ENCODE peak calls at places on chromosomes 16 and 17, in five cellular contexts. One of them, this sample, is unnamed.

GRCh38 chr17:42679492-42680330 is 1.9 kb downstream of the CCR10 start:
- DNase-seq in GM06990: peak; percentile 94
- DNase-seq in A549: peak; percentile 92
- DNase-seq in fibroblast of the aortic adventitia: peak; percentile 70
- DNase-seq in SK-N-SH: peak; percentile 86
- DNase-seq in this sample: peak; percentile 82

GRCh38 chr17:48162946-48163506 is 55.5 kb downstream of the SNX11 start:
- DNase-seq in GM06990: no peak
- DNase-seq in A549: peak; percentile 57
- DNase-seq in fibroblast of the aortic adventitia: peak; percentile 15
- DNase-seq in SK-N-SH: no peak
- DNase-seq in this sample: peak; percentile 7

GRCh38 chr16:57612494-57612893 is 15.9 kb upstream of the ADGRG1 start:
- DNase-seq in GM06990: no peak
- DNase-seq in A549: no peak
- DNase-seq in fibroblast of the aortic adventitia: no peak
- DNase-seq in SK-N-SH: peak; percentile 25
- DNase-seq in this sample: no peak

GRCh38 chr17:16928406-16929280 is 43.3 kb downstream of the TNFRSF13B start:
- DNase-seq in GM06990: no peak
- DNase-seq in A549: no peak
- DNase-seq in fibroblast of the aortic adventitia: no peak
- DNase-seq in SK-N-SH: no peak
- DNase-seq in this sample: no peak

GRCh38 chr16:716250-716607 is 1.3 kb downstream of the METRN start:
- DNase-seq in GM06990: no peak
- DNase-seq in A549: peak; percentile 77
- DNase-seq in fibroblast of the aortic adventitia: peak; percentile 60
- DNase-seq in SK-N-SH: peak; percentile 86
- DNase-seq in this sample: peak; percentile 31

GRCh38 chr16:73124097-73124652 is 76.2 kb upstream of the ZFHX3 start:
- DNase-seq in GM06990: no peak
- DNase-seq in A549: no peak
- DNase-seq in fibroblast of the aortic adventitia: peak; percentile 32
- DNase-seq in SK-N-SH: no peak
- DNase-seq in this sample: no peak

GRCh38 chr16:4290236-4290830 is 17.5 kb upstream of the TFAP4 start:
- DNase-seq in GM06990: no peak
- DNase-seq in A549: peak; percentile 95
- DNase-seq in fibroblast of the aortic adventitia: peak; percentile 51
- DNase-seq in SK-N-SH: peak; percentile 1
- DNase-seq in this sample: peak; percentile 94

GRCh38 chr17:63694974-63695773 is 4.8 kb downstream of the LIMD2 start:
- DNase-seq in GM06990: peak; percentile 46
- DNase-seq in A549: no peak
- DNase-seq in fibroblast of the aortic adventitia: no peak
- DNase-seq in SK-N-SH: no peak
- DNase-seq in this sample: no peak

GRCh38 chr16:47523342-47524006 is 62.3 kb downstream of the PHKB start:
- DNase-seq in GM06990: peak; percentile 57
- DNase-seq in A549: peak; percentile 21
- DNase-seq in fibroblast of the aortic adventitia: no peak
- DNase-seq in SK-N-SH: no peak
- DNase-seq in this sample: no peak

GRCh38 chr17:7969434-7969833 is 33.0 kb upstream of the GUCY2D start:
- DNase-seq in GM06990: no peak
- DNase-seq in A549: no peak
- DNase-seq in fibroblast of the aortic adventitia: peak; percentile 28
- DNase-seq in SK-N-SH: no peak
- DNase-seq in this sample: peak; percentile 50

GRCh38 chr17:33572615-33573014 is 279.5 kb upstream of the ASIC2 start:
- DNase-seq in GM06990: no peak
- DNase-seq in A549: peak; percentile 5
- DNase-seq in fibroblast of the aortic adventitia: no peak
- DNase-seq in SK-N-SH: no peak
- DNase-seq in this sample: no peak

GRCh38 chr17:14294876-14295275 is 6.0 kb upstream of the HS3ST3B1 start:
- DNase-seq in GM06990: no peak
- DNase-seq in A549: no peak
- DNase-seq in fibroblast of the aortic adventitia: no peak
- DNase-seq in SK-N-SH: no peak
- DNase-seq in this sample: no peak

GRCh38 chr17:31565652-31566051 is 174.2 kb downstream of the RAB11FIP4 start:
- DNase-seq in GM06990: no peak
- DNase-seq in A549: no peak
- DNase-seq in fibroblast of the aortic adventitia: no peak
- DNase-seq in SK-N-SH: no peak
- DNase-seq in this sample: no peak

GRCh38 chr17:42183741-42184711 is 1.2 kb downstream of the HCRT start:
- DNase-seq in GM06990: peak; percentile 87
- DNase-seq in A549: peak; percentile 74
- DNase-seq in fibroblast of the aortic adventitia: peak; percentile 52
- DNase-seq in SK-N-SH: peak; percentile 94
- DNase-seq in this sample: peak; percentile 63

GRCh38 chr17:80083136-80083661 is 18.2 kb upstream of the GAA start:
- DNase-seq in GM06990: no peak
- DNase-seq in A549: no peak
- DNase-seq in fibroblast of the aortic adventitia: no peak
- DNase-seq in SK-N-SH: no peak
- DNase-seq in this sample: no peak

GRCh38 chr17:43316522-43317142 is 82.2 kb upstream of the ARL4D start:
- DNase-seq in GM06990: no peak
- DNase-seq in A549: no peak
- DNase-seq in fibroblast of the aortic adventitia: peak; percentile 6
- DNase-seq in SK-N-SH: no peak
- DNase-seq in this sample: no peak

GRCh38 chr16:4535627-4536108 is 2.9 kb downstream of the CDIP1 start:
- DNase-seq in GM06990: no peak
- DNase-seq in A549: no peak
- DNase-seq in fibroblast of the aortic adventitia: no peak
- DNase-seq in SK-N-SH: no peak
- DNase-seq in this sample: no peak

GRCh38 chr17:21452377-21453143 is 76.4 kb downstream of the KCNJ12 start:
- DNase-seq in GM06990: no peak
- DNase-seq in A549: peak; percentile 62
- DNase-seq in fibroblast of the aortic adventitia: peak; percentile 79
- DNase-seq in SK-N-SH: no peak
- DNase-seq in this sample: peak; percentile 73

GRCh38 chr16:16150117-16150877 is 73.0 kb downstream of the ABCC6 start:
- DNase-seq in GM06990: no peak
- DNase-seq in A549: no peak
- DNase-seq in fibroblast of the aortic adventitia: peak; percentile 79
- DNase-seq in SK-N-SH: peak; percentile 84
- DNase-seq in this sample: peak; percentile 34

GRCh38 chr17:49403514-49404289 is 11.0 kb downstream of the PHB1 start:
- DNase-seq in GM06990: no peak
- DNase-seq in A549: no peak
- DNase-seq in fibroblast of the aortic adventitia: no peak
- DNase-seq in SK-N-SH: no peak
- DNase-seq in this sample: no peak

GRCh38 chr16:50591800-50592771 is 43.9 kb downstream of the NKD1 start:
- DNase-seq in GM06990: no peak
- DNase-seq in A549: no peak
- DNase-seq in fibroblast of the aortic adventitia: peak; percentile 45
- DNase-seq in SK-N-SH: peak; percentile 75
- DNase-seq in this sample: no peak

GRCh38 chr16:25012525-25012991 is 2.6 kb downstream of the ARHGAP17 start:
- DNase-seq in GM06990: no peak
- DNase-seq in A549: peak; percentile 49
- DNase-seq in fibroblast of the aortic adventitia: peak; percentile 90
- DNase-seq in SK-N-SH: no peak
- DNase-seq in this sample: peak; percentile 98

GRCh38 chr17:78278139-78278741 is 46.8 kb downstream of the TMEM235 start:
- DNase-seq in GM06990: no peak
- DNase-seq in A549: no peak
- DNase-seq in fibroblast of the aortic adventitia: no peak
- DNase-seq in SK-N-SH: no peak
- DNase-seq in this sample: peak; percentile 34

GRCh38 chr16:364595-365491 is 5.5 kb downstream of the MRPL28 start:
- DNase-seq in GM06990: no peak
- DNase-seq in A549: no peak
- DNase-seq in fibroblast of the aortic adventitia: no peak
- DNase-seq in SK-N-SH: no peak
- DNase-seq in this sample: no peak

GRCh38 chr16:69306031-69306430 is 5.1 kb upstream of the VPS4A start:
- DNase-seq in GM06990: no peak
- DNase-seq in A549: no peak
- DNase-seq in fibroblast of the aortic adventitia: no peak
- DNase-seq in SK-N-SH: no peak
- DNase-seq in this sample: no peak

GRCh38 chr16:69223882-69224281 is 36.9 kb downstream of the SNTB2 start:
- DNase-seq in GM06990: no peak
- DNase-seq in A549: no peak
- DNase-seq in fibroblast of the aortic adventitia: peak; percentile 48
- DNase-seq in SK-N-SH: no peak
- DNase-seq in this sample: no peak

GRCh38 chr17:7573324-7574080 is 5.9 kb upstream of the CD68 start:
- DNase-seq in GM06990: peak; percentile 94
- DNase-seq in A549: peak; percentile 92
- DNase-seq in fibroblast of the aortic adventitia: peak; percentile 93
- DNase-seq in SK-N-SH: peak; percentile 94
- DNase-seq in this sample: peak; percentile 96

GRCh38 chr16:27448531-27449433 is 46.8 kb downstream of the IL21R start:
- DNase-seq in GM06990: no peak
- DNase-seq in A549: no peak
- DNase-seq in fibroblast of the aortic adventitia: no peak
- DNase-seq in SK-N-SH: peak; percentile 14
- DNase-seq in this sample: no peak

GRCh38 chr17:4182043-4182442 is 39.0 kb downstream of the CYB5D2 start:
- DNase-seq in GM06990: no peak
- DNase-seq in A549: no peak
- DNase-seq in fibroblast of the aortic adventitia: no peak
- DNase-seq in SK-N-SH: no peak
- DNase-seq in this sample: no peak

GRCh38 chr16:83631006-83631405 is 176.8 kb upstream of the HSBP1 start:
- DNase-seq in GM06990: no peak
- DNase-seq in A549: no peak
- DNase-seq in fibroblast of the aortic adventitia: no peak
- DNase-seq in SK-N-SH: no peak
- DNase-seq in this sample: peak; percentile 55

GRCh38 chr17:77670125-77670524 is 288.4 kb upstream of the TNRC6C start:
- DNase-seq in GM06990: no peak
- DNase-seq in A549: no peak
- DNase-seq in fibroblast of the aortic adventitia: peak; percentile 5
- DNase-seq in SK-N-SH: no peak
- DNase-seq in this sample: peak; percentile 16

GRCh38 chr17:2123467-2124251 is 68.8 kb downstream of the HIC1 start:
- DNase-seq in GM06990: peak; percentile 33
- DNase-seq in A549: no peak
- DNase-seq in fibroblast of the aortic adventitia: peak; percentile 85
- DNase-seq in SK-N-SH: no peak
- DNase-seq in this sample: peak; percentile 65

GRCh38 chr16:27374231-27374793 is 27.7 kb upstream of the IL21R start:
- DNase-seq in GM06990: peak; percentile 71
- DNase-seq in A549: no peak
- DNase-seq in fibroblast of the aortic adventitia: no peak
- DNase-seq in SK-N-SH: no peak
- DNase-seq in this sample: no peak

GRCh38 chr17:52297230-52298010 is 138.9 kb upstream of the CA10 start:
- DNase-seq in GM06990: no peak
- DNase-seq in A549: peak; percentile 25
- DNase-seq in fibroblast of the aortic adventitia: no peak
- DNase-seq in SK-N-SH: peak; percentile 26
- DNase-seq in this sample: no peak
- TF ChIP-seq CTCF in GM06990: peak; percentile 5
- TF ChIP-seq CTCF in A549: no peak
- TF ChIP-seq CTCF in fibroblast of the aortic adventitia: no peak
- TF ChIP-seq CTCF in SK-N-SH: peak; percentile 20
- TF ChIP-seq CTCF in this sample: no peak

GRCh38 chr16:2964416-2965223 is 545 bp downstream of the KREMEN2 start:
- DNase-seq in GM06990: peak; percentile 88
- DNase-seq in A549: peak; percentile 84
- DNase-seq in fibroblast of the aortic adventitia: no peak
- DNase-seq in SK-N-SH: peak; percentile 95
- DNase-seq in this sample: no peak
- H3K4me3 ChIP-seq in GM06990: peak overlapping the region; percentile 62
- H3K4me3 ChIP-seq in A549: peak overlapping the region; percentile 51
- H3K4me3 ChIP-seq in fibroblast of the aortic adventitia: no peak overlapping the region
- H3K4me3 ChIP-seq in SK-N-SH: peak overlapping the region; percentile 61
- H3K4me3 ChIP-seq in this sample: peak overlapping the region; percentile 46

DNA sequence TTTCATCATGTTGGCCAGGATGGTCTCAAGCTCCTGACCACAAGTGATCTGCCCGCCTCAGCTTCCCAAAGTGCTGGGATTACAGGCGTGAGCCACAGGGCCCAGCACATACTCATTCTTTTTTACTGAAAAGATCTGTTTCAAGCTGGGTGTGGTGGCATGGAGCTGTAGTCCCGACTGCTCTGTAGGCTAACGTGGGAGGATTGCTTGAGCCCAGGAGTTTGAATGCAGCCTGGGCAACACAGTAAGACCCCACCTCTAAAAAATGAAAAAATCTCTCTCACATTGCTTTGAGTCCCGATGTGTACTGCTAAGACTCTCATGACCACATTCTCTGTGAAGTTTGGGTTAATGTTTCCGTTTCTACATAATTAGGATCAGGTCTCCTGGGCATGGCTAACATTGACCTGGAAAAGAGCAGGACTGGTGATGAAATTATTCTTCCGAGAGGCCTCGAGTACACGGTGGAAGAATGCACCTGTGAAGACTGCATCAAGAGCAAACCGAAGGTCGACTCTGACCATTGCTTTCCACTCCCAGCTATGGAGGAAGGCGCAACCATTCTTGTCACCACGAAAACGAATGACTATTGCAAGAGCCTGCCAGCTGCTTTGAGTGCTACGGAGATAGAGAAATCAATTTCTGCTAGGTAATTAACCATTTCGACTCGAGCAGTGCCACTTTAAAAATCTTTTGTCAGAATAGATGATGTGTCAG is 2.3 kb downstream of the TNFRSF17 start:
- DNase-seq in GM06990: no peak
- DNase-seq in A549: no peak
- DNase-seq in fibroblast of the aortic adventitia: no peak
- DNase-seq in SK-N-SH: no peak
- DNase-seq in this sample: no peak
- TF ChIP-seq CTCF in GM06990: no peak
- TF ChIP-seq CTCF in A549: no peak
- TF ChIP-seq CTCF in fibroblast of the aortic adventitia: no peak
- TF ChIP-seq CTCF in SK-N-SH: no peak
- TF ChIP-seq CTCF in this sample: no peak

DNA sequence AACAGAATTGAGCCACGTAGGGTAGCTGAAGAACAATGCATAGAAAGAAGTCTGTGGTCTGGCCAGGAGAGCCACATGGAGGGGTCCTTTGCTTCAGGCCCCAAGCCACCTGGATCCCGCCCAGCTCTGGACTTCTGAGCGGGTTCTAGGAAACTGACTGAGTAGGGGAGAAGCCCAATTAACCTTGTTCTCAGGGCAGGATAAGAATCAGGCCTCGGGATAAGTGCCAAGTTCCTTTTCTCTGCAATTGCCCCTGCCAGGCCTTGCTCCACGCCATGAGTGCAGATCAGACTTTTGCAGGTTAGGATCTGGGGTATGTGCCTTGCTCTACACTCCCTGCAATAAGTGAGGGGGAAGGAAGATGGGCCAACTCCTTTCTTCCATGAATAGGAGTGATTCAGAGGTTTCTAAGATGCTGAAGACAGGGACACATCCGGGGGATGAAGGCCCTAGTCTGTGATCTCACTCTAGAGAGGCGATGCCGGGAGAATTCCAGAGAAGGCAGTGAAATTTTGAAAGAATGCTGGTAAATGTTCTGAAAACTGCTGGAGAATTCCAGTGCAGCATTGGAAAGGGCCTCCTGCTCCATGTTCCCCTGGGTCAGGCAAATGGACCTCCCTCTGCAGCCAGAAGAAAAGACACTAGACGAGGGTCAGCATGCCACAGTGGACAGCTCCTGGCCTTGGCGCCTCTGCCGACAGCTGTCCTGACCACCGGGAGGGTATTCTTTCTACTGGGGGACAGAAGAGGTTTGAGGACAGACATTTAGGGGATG is 5.8 kb downstream of the NEUROD2 start:
- DNase-seq in GM06990: no peak
- DNase-seq in A549: no peak
- DNase-seq in fibroblast of the aortic adventitia: no peak
- DNase-seq in SK-N-SH: peak; percentile 32
- DNase-seq in this sample: no peak
- H3K4me3 ChIP-seq in GM06990: no peak overlapping the region
- H3K4me3 ChIP-seq in A549: no peak overlapping the region
- H3K4me3 ChIP-seq in fibroblast of the aortic adventitia: no peak overlapping the region
- H3K4me3 ChIP-seq in SK-N-SH: no peak overlapping the region
- H3K4me3 ChIP-seq in this sample: no peak overlapping the region

This sample was measured in fibroblast of villous mesenchyme.